ENCODE peak calls at places on chromosomes 12 and 14, in nine cellular contexts. O is choroid plexus epithelial cell; M is esophagus squamous epithelium; L is endothelial cell; G is NCI-H524 treated with DMSO at 0.1 percent for 48 hours; A is central memory CD4-positive, alpha-beta T cell; H is T-helper 2 cell; I is SHP77 treated with DMSO at 0.1 percent for 48 hours; X is NCI-H1092. U is an unnamed sample.
A peak's percentile ranks its signal among the peaks of the same experiment; 100 is the strongest.

GRCh38 chr14:28785096-28785952 is 18.7 kb downstream of the FOXG1 start:
- DNase-seq in O (no peak), M (no peak), L (peak; percentile 49), G (no peak), A (no peak), H (no peak), I (no peak), X (peak; percentile 93), U (no peak)

GRCh38 chr12:2751230-2751629 is 43.5 kb upstream of the FKBP4 start:
- DNase-seq in O (no peak), M (no peak), L (no peak), G (no peak), A (no peak), H (no peak), I (no peak), X (no peak), U (no peak)

GRCh38 chr12:19674437-19674836 is 235.1 kb downstream of the AEBP2 start:
- DNase-seq in O (no peak), M (no peak), L (no peak), G (no peak), A (no peak), H (no peak), I (no peak), X (no peak), U (no peak)

GRCh38 chr12:128798543-128799341 is 25.0 kb downstream of the SLC15A4 start:
- DNase-seq in O (peak; percentile 36), M (no peak), L (no peak), G (no peak), A (no peak), H (no peak), I (no peak), X (no peak), U (no peak)

GRCh38 chr14:81453166-81453766 is 53.1 kb upstream of the STON2 start:
- DNase-seq in O (peak; percentile 78), M (no peak), L (peak; percentile 65), G (peak; percentile 26), A (peak; percentile 26), H (no peak), I (peak; percentile 39), X (peak; percentile 31), U (peak; percentile 42)

GRCh38 chr12:53868516-53868986 is 70.1 kb upstream of the HOXC13 start:
- DNase-seq in O (no peak), M (no peak), L (no peak), G (no peak), A (no peak), H (no peak), I (no peak), X (no peak), U (no peak)

GRCh38 chr12:25436206-25436912 is 116.7 kb downstream of the LMNTD1 start:
- DNase-seq in O (peak; percentile 94), M (no peak), L (peak; percentile 46), G (no peak), A (peak; percentile 12), H (no peak), I (peak; percentile 14), X (peak; percentile 2), U (peak; percentile 47)

GRCh38 chr12:30323008-30323407 is 372.7 kb downstream of the IPO8 start:
- DNase-seq in O (peak; percentile 4), M (no peak), L (no peak), G (no peak), A (no peak), H (no peak), I (no peak), X (no peak), U (no peak)

GRCh38 chr12:45049912-45050318 is 984 bp downstream of the DBX2 start:
- DNase-seq in O (no peak), M (no peak), L (no peak), G (no peak), A (no peak), H (no peak), I (no peak), X (no peak), U (no peak)

GRCh38 chr12:12720637-12721250 is 3.6 kb downstream of the CDKN1B start:
- DNase-seq in O (no peak), M (no peak), L (no peak), G (no peak), A (no peak), H (no peak), I (no peak), X (no peak), U (peak; percentile 21)

GRCh38 chr12:30067156-30067555 is 283.4 kb upstream of the TMTC1 start:
- DNase-seq in O (peak; percentile 61), M (no peak), L (no peak), G (no peak), A (no peak), H (no peak), I (no peak), X (no peak), U (no peak)

GRCh38 chr12:115135800-115136211 is 451.8 kb upstream of the TBX3 start:
- DNase-seq in O (peak; percentile 75), M (no peak), L (no peak), G (no peak), A (no peak), H (no peak), I (peak; percentile 82), X (peak; percentile 86), U (no peak)

GRCh38 chr14:85587152-85587697 is 57.3 kb downstream of the FLRT2 start:
- DNase-seq in O (peak; percentile 60), M (no peak), L (no peak), G (no peak), A (no peak), H (no peak), I (no peak), X (no peak), U (no peak)

GRCh38 chr14:98890556-98891340 is 381.2 kb downstream of the BCL11B start:
- DNase-seq in O (no peak), M (no peak), L (no peak), G (no peak), A (no peak), H (no peak), I (no peak), X (no peak), U (no peak)

GRCh38 chr14:77212933-77213656 is 31.5 kb downstream of the TMEM63C start:
- DNase-seq in O (peak; percentile 54), M (no peak), L (peak; percentile 73), G (peak; percentile 50), A (no peak), H (no peak), I (no peak), X (peak; percentile 22), U (no peak)

GRCh38 chr14:100654814-100655795 is 67.9 kb upstream of the BEGAIN start:
- DNase-seq in O (no peak), M (no peak), L (peak; percentile 71), G (peak; percentile 75), A (peak; percentile 31), H (no peak), I (no peak), X (peak; percentile 22), U (no peak)